ENCODE peak calls at places on chromosomes 12 and 14, in four cellular contexts. Y, B, F and K are unnamed samples.

GRCh38 chr12:30457621-30458289 is 237.9 kb downstream of the IPO8 start:
- DNase-seq in Y (peak), B (peak), F (no peak), K (no peak)

GRCh38 chr12:122031342-122032216 is 9.9 kb downstream of the BCL7A start:
- DNase-seq in Y (peak), B (peak), F (peak), K (peak)

GRCh38 chr14:61659582-61659981 is 35.7 kb upstream of the HIF1A start:
- DNase-seq in Y (no peak), B (no peak), F (no peak), K (no peak)

GRCh38 chr12:76318773-76319594 is 29.2 kb downstream of the BBS10 start:
- DNase-seq in Y (no peak), B (no peak), F (no peak), K (no peak)

GRCh38 chr12:130480231-130480630 is 142.5 kb downstream of the PIWIL1 start:
- DNase-seq in Y (no peak), B (no peak), F (no peak), K (no peak)

GRCh38 chr14:99628832-99629618 is 15.9 kb upstream of the HHIPL1 start:
- DNase-seq in Y (peak), B (peak), F (peak), K (peak)

GRCh38 chr12:89306827-89307498 is 45.3 kb downstream of the DUSP6 start:
- DNase-seq in Y (no peak), B (no peak), F (no peak), K (no peak)

GRCh38 chr14:23936084-23936829 is 17.3 kb upstream of the DHRS4 start:
- DNase-seq in Y (no peak), B (no peak), F (no peak), K (no peak)

GRCh38 chr14:55071870-55072640 is 20.6 kb downstream of the MAPK1IP1L start:
- DNase-seq in Y (peak), B (no peak), F (peak), K (no peak)

GRCh38 chr12:6056406-6057211 is 67.9 kb downstream of the VWF start:
- DNase-seq in Y (no peak), B (peak), F (no peak), K (no peak)
- H3K4me3 ChIP-seq in Y (no peak), B (no peak), F (peak), K (no peak)

DNA sequence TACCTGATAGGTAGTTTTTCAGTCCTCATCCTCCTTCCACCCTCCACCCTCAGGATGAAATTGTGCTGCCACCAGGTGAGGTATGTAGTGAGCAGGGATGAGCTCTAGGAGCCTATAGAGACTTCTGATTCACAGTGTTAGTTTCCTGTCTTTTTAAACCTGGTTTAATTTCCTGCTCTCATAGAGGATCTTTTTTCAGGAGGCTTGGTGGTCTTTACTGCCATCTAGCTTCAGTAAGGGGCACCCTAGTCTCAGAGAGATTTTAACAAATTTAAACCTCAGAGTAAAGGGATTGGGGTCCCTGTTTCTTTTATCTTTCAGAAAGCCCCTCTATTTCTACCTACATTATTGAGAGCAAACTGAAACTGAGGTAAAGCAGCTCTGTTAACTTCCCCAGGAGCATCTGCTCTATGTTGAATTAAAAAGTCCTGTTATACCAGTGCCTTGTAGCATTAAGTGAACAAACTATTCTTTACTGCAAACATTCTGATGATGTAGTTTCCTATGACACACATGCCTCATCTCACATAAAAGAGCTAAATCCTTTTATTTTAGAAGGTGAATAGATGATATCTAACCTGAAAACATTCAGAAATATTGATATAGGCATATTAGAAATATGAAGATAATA is 172.2 kb upstream of the DDHD1 start:
- DNase-seq in Y (no peak), B (no peak), F (no peak), K (no peak)
- TF ChIP-seq CTCF in Y (peak), B (peak), F (peak), K (peak)

DNA sequence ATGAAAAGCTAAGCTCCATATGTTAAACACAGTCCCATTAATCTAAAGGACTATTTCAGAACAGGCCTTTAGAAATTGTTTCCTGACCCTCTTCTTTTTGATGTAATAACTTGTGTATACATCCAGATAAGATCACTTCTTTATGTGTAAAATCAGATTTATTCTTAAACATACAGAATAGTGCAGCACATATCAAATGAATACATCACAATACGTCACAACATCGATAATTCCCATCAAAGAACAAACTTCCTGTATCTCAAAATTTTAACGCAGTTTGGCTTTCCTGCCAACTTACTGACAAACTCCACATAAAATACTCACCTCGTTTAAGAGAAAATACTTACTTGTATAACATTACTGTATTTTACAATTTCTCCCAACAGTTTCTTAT is 108.7 kb downstream of the ITPR2 start:
- DNase-seq in Y (no peak), B (no peak), F (no peak), K (no peak)
- H3K27ac ChIP-seq in Y (peak), B (no peak), F (peak), K (peak)

GRCh38 chr12:15123401-15123800 is 97.8 kb downstream of the RERG start:
- DNase-seq in Y (no peak), B (no peak), F (no peak), K (no peak)
- H3K4me3 ChIP-seq in Y (no peak), B (no peak), F (no peak), K (no peak)

DNA sequence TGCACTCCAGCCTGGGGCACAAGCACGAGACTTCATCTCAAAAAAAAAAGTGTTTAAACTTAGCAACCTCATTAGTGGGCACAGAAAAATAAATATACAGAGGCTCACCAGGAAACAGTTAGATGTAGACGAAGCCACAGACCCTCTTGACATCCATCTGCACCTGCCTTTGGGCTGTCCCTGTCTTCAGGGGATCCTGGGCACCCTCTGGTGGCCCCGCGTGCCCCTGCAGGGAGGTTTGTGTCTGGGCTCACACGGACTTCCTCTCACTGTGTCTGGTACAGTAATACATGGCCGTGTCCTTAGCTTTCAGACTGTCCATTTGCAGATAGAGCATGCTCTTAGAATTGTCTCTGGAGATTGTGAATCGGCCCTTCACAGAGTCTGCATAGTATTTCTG is 916.5 kb downstream of the TMEM121 start:
- DNase-seq in Y (no peak), B (no peak), F (no peak), K (no peak)
- TF ChIP-seq CTCF in Y (no peak), B (peak), F (no peak), K (no peak)